ENCODE peak calls at places on chromosomes 13 and 19, in five cellular contexts. J is colonic mucosa, F is ovary, W is gastrocnemius medialis, L is HCT116. G is an unnamed sample.
A peak's percentile ranks its signal among the peaks of the same experiment; 100 is the strongest.

GRCh38 chr19:39237200-39238184 is 7.3 kb downstream of the IFNL3 start:
- DNase-seq in L (peak; percentile 3), W (no peak), F (no peak), J (peak; percentile 61), G (peak; percentile 49)

GRCh38 chr13:61410669-61411297 is 4.9 kb downstream of the PCDH20 start:
- DNase-seq in F (no peak), J (no peak), L (peak; percentile 2), W (no peak), G (peak; percentile 25)

GRCh38 chr13:85772379-85772778 is 26.8 kb downstream of the SLITRK6 start:
- DNase-seq in L (no peak), W (no peak), F (no peak), J (no peak), G (no peak)

GRCh38 chr13:110799246-110800236 is 86.0 kb downstream of the ING1 start:
- DNase-seq in J (no peak), W (no peak), L (no peak), F (peak; percentile 74), G (no peak)

GRCh38 chr13:42017264-42017663 is 31.2 kb upstream of the DGKH start:
- DNase-seq in J (no peak), L (no peak), W (no peak), F (no peak), G (no peak)

GRCh38 chr13:39250440-39250839 is 212.2 kb downstream of the NHLRC3 start:
- DNase-seq in F (no peak), W (no peak), L (no peak), J (no peak), G (no peak)

GRCh38 chr13:108346376-108346775 is 76.9 kb downstream of the TNFSF13B start:
- DNase-seq in W (no peak), J (no peak), L (no peak), F (no peak), G (no peak)

GRCh38 chr19:37468961-37469777 is at the start of gene ZNF570:
- DNase-seq in W (peak; percentile 86), L (no peak), J (peak; percentile 90), F (peak; percentile 89), G (peak; percentile 93)

GRCh38 chr13:77544365-77544764 is 8.9 kb downstream of the SCEL start:
- DNase-seq in F (peak; percentile 43), L (no peak), W (peak; percentile 40), J (peak; percentile 19), G (peak; percentile 32)

GRCh38 chr13:112842343-112842856 is 126.6 kb upstream of the MCF2L start:
- DNase-seq in L (no peak), W (peak; percentile 45), F (peak; percentile 55), J (no peak), G (no peak)

GRCh38 chr13:60012503-60012902 is 151.2 kb downstream of the DIAPH3 start:
- DNase-seq in J (peak; percentile 56), F (no peak), W (no peak), L (no peak), G (no peak)

GRCh38 chr19:51944798-51945552 is 17.7 kb downstream of the ZNF613 start:
- DNase-seq in F (no peak), L (no peak), J (no peak), W (no peak), G (no peak)

GRCh38 chr13:81874681-81875661 is 1534.0 kb upstream of the SPRY2 start:
- DNase-seq in W (no peak), J (no peak), L (no peak), F (no peak), G (no peak)

GRCh38 chr13:24032674-24033073 is 127.8 kb upstream of the SPATA13 start:
- DNase-seq in F (no peak), J (no peak), W (no peak), L (no peak), G (no peak)

GRCh38 chr19:10620786-10621185 is 4.6 kb upstream of the SLC44A2 start:
- DNase-seq in J (no peak), L (no peak), W (no peak), F (no peak), G (no peak)

GRCh38 chr19:3737487-3738205 is 23.8 kb downstream of the APBA3 start:
- DNase-seq in L (no peak), F (no peak), J (no peak), W (no peak), G (no peak)

GRCh38 chr13:113273856-113274590 is 23.0 kb upstream of the LAMP1 start:
- DNase-seq in L (no peak), J (no peak), F (no peak), W (no peak), G (no peak)

GRCh38 chr13:28059214-28059613 is 41.2 kb downstream of the FLT3 start:
- DNase-seq in J (peak; percentile 57), W (no peak), F (no peak), L (peak; percentile 43), G (peak; percentile 60)

GRCh38 chr13:75445717-75446529 is 36.0 kb downstream of the TBC1D4 start:
- DNase-seq in F (no peak), L (no peak), W (no peak), J (no peak), G (no peak)

GRCh38 chr19:2289714-2290435 is 7.9 kb upstream of the PEAK3 start:
- DNase-seq in F (no peak), W (no peak), L (no peak), J (peak; percentile 25), G (no peak)

GRCh38 chr19:10565028-10565566 is 713 bp downstream of the KRI1 start:
- DNase-seq in W (no peak), L (no peak), F (peak; percentile 63), J (peak; percentile 42), G (peak; percentile 47)

GRCh38 chr19:17775245-17775927 is 19.6 kb upstream of the B3GNT3 start:
- DNase-seq in W (no peak), F (no peak), J (peak; percentile 62), L (no peak), G (peak; percentile 58)

GRCh38 chr13:41487222-41487621 is 29.9 kb downstream of the RGCC start:
- DNase-seq in L (no peak), W (no peak), F (no peak), J (no peak), G (no peak)

GRCh38 chr13:51643114-51643881 is 59.0 kb downstream of the WDFY2 start:
- DNase-seq in F (no peak), L (no peak), W (no peak), J (no peak), G (peak; percentile 16)

GRCh38 chr19:32373614-32374295 is 28.3 kb downstream of the ZNF507 start:
- DNase-seq in L (peak; percentile 94), F (no peak), J (peak; percentile 60), W (peak; percentile 70), G (peak; percentile 79)

DNA sequence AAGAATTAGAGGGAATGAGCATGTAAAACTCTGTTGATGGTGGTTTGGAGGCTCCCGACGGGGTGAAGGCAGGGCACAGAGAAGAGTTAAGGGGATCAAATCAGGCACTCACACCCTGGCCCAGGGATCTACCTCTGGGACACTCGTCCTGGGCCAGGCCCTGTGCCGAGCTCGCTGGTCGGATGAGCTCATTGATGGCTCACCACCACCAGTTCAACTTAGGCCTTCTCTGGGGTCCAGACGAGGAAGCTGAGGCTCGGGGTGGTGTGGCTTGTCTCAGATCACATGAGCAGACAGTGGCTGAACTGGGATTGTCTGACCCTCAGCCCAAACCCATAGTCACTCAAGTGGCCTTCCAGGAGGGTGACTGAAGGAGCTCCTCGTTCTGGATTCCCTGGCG is 1.6 kb downstream of the NACC1 start:
- DNase-seq in J (no peak), W (no peak), F (no peak), L (no peak), G (no peak)
- H3K4me3 ChIP-seq in J (no peak overlapping the region), W (peak overlapping the region; percentile 90), F (no peak overlapping the region), L (peak overlapping the region; percentile 95), G (no peak overlapping the region)

GRCh38 chr19:1084024-1084868 is 10.9 kb downstream of the POLR2E start:
- DNase-seq in J (no peak), L (no peak), F (no peak), W (no peak), G (no peak)
- H3K4me1 ChIP-seq in J (peaks cover 4% of the 10 kb centered on the region), L (peaks cover 4% of the 10 kb centered on the region), F (peaks cover 4% of the 10 kb centered on the region), W (no peaks in the 10 kb centered on the region), G (peaks cover 8% of the 10 kb centered on the region)

GRCh38 chr13:52845766-52846566 is 2.5 kb downstream of the PCDH8 start:
- DNase-seq in L (no peak), W (no peak), F (no peak), J (peak; percentile 45), G (no peak)
- H3K4me3 ChIP-seq in L (no peak overlapping the region), W (no peak overlapping the region), F (no peak overlapping the region), J (no peak overlapping the region), G (no peak overlapping the region)

DNA sequence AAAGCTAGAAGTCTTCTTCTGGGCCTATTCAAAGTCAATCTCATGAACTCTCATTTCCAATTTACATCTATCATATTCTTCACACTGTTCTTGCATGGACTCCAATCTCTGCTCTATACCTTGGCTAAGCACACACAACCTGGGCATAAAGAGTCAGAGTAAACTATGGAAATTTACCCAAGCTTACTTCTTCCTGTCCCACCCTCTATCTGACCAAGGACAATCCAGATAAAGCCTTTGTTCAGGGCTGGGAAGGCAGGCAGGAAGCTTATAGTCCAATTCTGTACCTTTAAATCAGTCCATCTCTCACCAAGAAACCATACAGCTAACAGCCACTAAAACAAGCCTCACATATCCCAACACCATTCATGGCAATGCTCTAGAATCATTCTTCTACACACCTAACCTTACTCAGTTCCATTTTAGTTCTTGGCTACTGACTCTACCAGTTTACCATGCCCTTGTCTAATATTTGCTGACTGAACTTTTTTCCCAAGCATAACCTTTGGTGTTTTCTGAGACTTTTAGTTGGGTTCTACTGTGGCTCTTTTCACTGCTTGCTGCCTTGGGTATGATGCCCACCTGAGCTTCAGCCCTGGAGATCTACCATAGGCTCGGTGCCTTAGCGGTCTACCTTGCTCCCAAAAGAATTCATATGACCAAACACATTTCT is 38.9 kb downstream of the N4BP2L2 start:
- DNase-seq in L (no peak), W (no peak), J (no peak), F (no peak), G (no peak)
- H3K4me1 ChIP-seq in L (no peaks in the 10 kb centered on the region), W (peaks cover 13% of the 10 kb centered on the region), J (no peaks in the 10 kb centered on the region), F (peaks cover 9% of the 10 kb centered on the region), G (no peaks in the 10 kb centered on the region)

GRCh38 chr13:109781384-109782065 is 4.9 kb downstream of the IRS2 start:
- DNase-seq in J (no peak), W (no peak), L (no peak), F (peak; percentile 81), G (no peak)

GRCh38 chr13:109783815-109784589 is 2.4 kb downstream of the IRS2 start:
- DNase-seq in L (no peak), J (no peak), W (no peak), F (peak; percentile 50), G (no peak)

GRCh38 chr13:109783447-109783814 is 3.0 kb downstream of the IRS2 start:
- DNase-seq in J (no peak), L (no peak), F (peak; percentile 53), W (no peak), G (no peak)

GRCh38 chr13:109782066-109782822 is 4.1 kb downstream of the IRS2 start:
- DNase-seq in L (no peak), J (no peak), W (no peak), F (peak; percentile 45), G (no peak)

DNA sequence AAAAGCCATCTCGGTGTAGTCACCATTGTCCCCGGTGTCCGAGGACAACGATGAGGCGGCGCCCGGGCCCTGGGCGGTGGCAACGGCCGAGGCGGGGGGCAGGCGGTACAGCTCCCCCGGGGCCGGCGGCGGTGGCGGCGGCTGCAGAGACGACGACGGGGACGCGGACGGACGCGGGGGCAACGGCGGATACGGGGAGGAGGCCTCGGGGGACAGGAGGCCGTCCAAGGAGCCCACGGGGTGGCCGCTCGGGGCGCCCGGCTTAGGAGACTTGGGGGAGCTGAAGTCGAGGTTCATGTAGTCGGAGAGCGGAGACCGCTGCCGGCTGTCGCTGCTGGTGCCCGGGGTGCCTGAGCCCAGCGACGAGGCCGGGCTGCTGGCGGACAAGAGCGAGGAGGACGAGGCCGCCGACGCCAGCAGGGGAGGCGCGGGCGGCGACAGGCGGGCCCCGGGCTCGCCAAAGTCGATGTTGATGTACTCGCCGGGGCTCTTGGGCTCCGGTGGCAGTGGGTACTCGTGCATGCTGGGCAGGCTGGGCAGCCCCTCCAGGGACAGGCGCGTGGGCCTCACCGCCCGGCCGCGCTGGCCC is 3.5 kb downstream of the IRS2 start:
- DNase-seq in L (no peak), J (no peak), F (no peak), W (no peak), G (no peak)
- H3K4me3 ChIP-seq in L (no peak overlapping the region), J (no peak overlapping the region), F (no peak overlapping the region), W (peak overlapping the region; percentile 61), G (no peak overlapping the region)

G was measured in SJCRH30.